ENCODE peak calls at places on chromosomes 13 and 19, in six cellular contexts. H, Y, W, U, B and F are unnamed samples.

GRCh38 chr13:20221772-20222171 is 10.3 kb downstream of the GJB6 start:
- DNase-seq in H (no peak), Y (no peak), W (no peak), U (no peak), B (no peak), F (no peak)

GRCh38 chr19:8116437-8117293 is 32.7 kb downstream of the FBN3 start:
- DNase-seq in H (peak), Y (no peak), W (no peak), U (no peak), B (no peak), F (no peak)

GRCh38 chr13:44541601-44542000 is 34.5 kb downstream of the TSC22D1 start:
- DNase-seq in H (no peak), Y (no peak), W (no peak), U (no peak), B (no peak), F (no peak)

GRCh38 chr19:4456566-4456842 is 1.1 kb downstream of the UBXN6 start:
- DNase-seq in H (peak), Y (no peak), W (no peak), U (no peak), B (no peak), F (peak)

GRCh38 chr13:71056581-71056980 is 810.4 kb downstream of the DACH1 start:
- DNase-seq in H (no peak), Y (no peak), W (no peak), U (no peak), B (no peak), F (no peak)

GRCh38 chr13:50740052-50740741 is 103.3 kb downstream of the DLEU7 start:
- DNase-seq in H (no peak), Y (no peak), W (no peak), U (no peak), B (no peak), F (no peak)

GRCh38 chr19:16148443-16149045 is 5.1 kb downstream of the HSH2D start:
- DNase-seq in H (no peak), Y (no peak), W (no peak), U (no peak), B (no peak), F (no peak)

GRCh38 chr13:20332361-20333096 is 100.4 kb upstream of the GJB6 start:
- DNase-seq in H (no peak), Y (no peak), W (no peak), U (no peak), B (no peak), F (no peak)

GRCh38 chr13:28338742-28339141 is 156.2 kb downstream of the FLT1 start:
- DNase-seq in H (no peak), Y (no peak), W (no peak), U (no peak), B (no peak), F (no peak)

GRCh38 chr19:9308091-9308490 is 1.5 kb downstream of the ZNF699 start:
- DNase-seq in H (no peak), Y (no peak), W (no peak), U (no peak), B (no peak), F (no peak)

GRCh38 chr19:34218818-34219164 is 35.6 kb upstream of the GARRE1 start:
- DNase-seq in H (no peak), Y (no peak), W (no peak), U (no peak), B (no peak), F (peak)

GRCh38 chr19:37007587-37008220 is 70.5 kb upstream of the ZNF420 start:
- DNase-seq in H (peak), Y (no peak), W (no peak), U (peak), B (no peak), F (no peak)

GRCh38 chr19:1132625-1133383 is 29.0 kb downstream of the GPX4 start:
- DNase-seq in H (no peak), Y (no peak), W (no peak), U (no peak), B (no peak), F (no peak)

GRCh38 chr13:28750187-28751045 is 31.6 kb upstream of the SLC46A3 start:
- DNase-seq in H (no peak), Y (no peak), W (no peak), U (no peak), B (no peak), F (peak)

GRCh38 chr13:57137631-57138030 is 3.1 kb upstream of the PRR20A start:
- DNase-seq in H (no peak), Y (no peak), W (no peak), U (no peak), B (peak), F (no peak)

GRCh38 chr19:17751103-17751911 is at the start of gene FCHO1:
- DNase-seq in H (peak), Y (peak), W (no peak), U (no peak), B (peak), F (no peak)

GRCh38 chr19:48249502-48250014 is 6.2 kb downstream of the CARD8 start:
- DNase-seq in H (no peak), Y (peak), W (no peak), U (no peak), B (no peak), F (peak)

GRCh38 chr19:47506459-47506858 is 8.4 kb downstream of the NAPA start:
- DNase-seq in H (no peak), Y (no peak), W (no peak), U (no peak), B (no peak), F (no peak)

GRCh38 chr13:51916419-51916818 is 54.6 kb downstream of the CCDC70 start:
- DNase-seq in H (no peak), Y (no peak), W (no peak), U (no peak), B (no peak), F (no peak)

GRCh38 chr19:48752511-48753365 is at the start of gene FUT1:
- DNase-seq in H (peak), Y (no peak), W (peak), U (peak), B (no peak), F (no peak)

GRCh38 chr13:26474286-26474685 is 83.2 kb upstream of the WASF3 start:
- DNase-seq in H (no peak), Y (no peak), W (no peak), U (no peak), B (no peak), F (no peak)

GRCh38 chr13:41563501-41564001 is 106.2 kb downstream of the RGCC start:
- DNase-seq in H (no peak), Y (no peak), W (no peak), U (no peak), B (peak), F (peak)

GRCh38 chr13:107545946-107546502 is 669.3 kb downstream of the LIG4 start:
- DNase-seq in H (no peak), Y (no peak), W (no peak), U (no peak), B (no peak), F (no peak)

GRCh38 chr19:18385675-18386542 is at the start of gene GDF15:
- DNase-seq in H (peak), Y (no peak), W (peak), U (no peak), B (peak), F (peak)

GRCh38 chr19:10929402-10929794 is 787 bp downstream of the TIMM29 start:
- DNase-seq in H (peak), Y (no peak), W (no peak), U (no peak), B (no peak), F (no peak)

DNA sequence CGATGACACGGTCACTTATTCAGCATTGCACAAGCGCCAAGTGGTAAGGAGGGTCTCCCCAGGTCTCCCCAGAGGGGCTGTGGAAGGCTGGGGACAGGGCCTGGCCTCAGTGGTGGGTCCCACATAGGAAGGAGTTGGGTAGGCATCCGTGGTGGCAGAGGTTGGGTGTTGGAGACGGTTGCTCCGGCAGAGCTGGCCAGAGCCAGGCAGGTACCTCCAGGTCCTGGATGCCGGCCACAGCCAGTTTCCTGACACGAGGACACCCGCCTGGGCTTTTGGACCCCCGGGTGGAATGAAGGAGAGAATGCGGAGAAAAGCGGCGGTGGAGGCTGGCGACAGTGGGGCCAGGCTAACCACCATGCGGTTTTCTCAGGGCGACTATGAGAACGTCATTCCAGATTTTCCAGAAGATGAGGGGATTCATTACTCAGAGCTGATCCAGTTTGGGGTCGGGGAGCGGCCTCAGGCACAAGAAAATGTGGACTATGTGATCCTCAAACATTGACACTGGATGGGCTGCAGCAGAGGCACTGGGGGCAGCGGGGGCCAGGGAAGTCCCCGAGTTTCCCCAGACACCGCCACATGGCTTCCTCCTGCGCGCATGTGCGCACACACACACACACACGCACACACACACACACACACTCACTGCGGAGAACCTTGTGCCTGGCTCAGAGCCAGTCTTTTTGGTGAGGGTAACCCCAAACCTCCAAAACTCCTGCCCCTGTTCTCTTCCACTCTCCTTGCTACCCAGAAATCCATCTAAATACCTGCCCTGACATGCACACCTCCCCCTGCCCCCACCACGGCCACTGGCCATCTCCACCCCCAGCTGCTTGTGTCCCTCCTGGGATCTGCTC is 1.3 kb upstream of the FFAR1 start:
- DNase-seq in H (no peak), Y (peak), W (no peak), U (no peak), B (peak), F (no peak)
- TF ChIP-seq POLR2A in H (no peak), Y (no peak), W (no peak), U (no peak), B (no peak), F (no peak)

GRCh38 chr13:21458816-21459701 is at the start of gene ZDHHC20:
- DNase-seq in H (peak), Y (no peak), W (no peak), U (peak), B (peak), F (peak)
- H3K9ac ChIP-seq in H (peak), Y (peak), W (peak), U (peak), B (peak), F (peak)

DNA sequence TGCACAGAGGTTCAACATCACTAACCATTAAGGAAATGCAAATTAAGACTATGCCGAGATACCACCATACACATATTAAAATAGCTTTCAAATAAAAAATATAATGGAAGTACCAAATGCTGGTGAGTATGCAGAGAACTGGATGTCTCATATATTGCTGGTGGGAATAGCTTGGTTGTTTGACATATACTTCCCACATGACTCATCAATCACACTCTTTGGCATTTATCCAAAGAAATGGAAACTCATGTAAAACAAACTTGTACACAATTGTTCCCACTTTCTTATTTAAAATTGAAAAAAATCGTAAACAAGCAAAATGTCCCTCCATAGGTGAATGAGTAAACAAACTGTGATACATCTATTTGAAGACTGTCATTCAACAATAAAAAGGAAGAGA is 982.6 kb upstream of the ATXN8OS start:
- DNase-seq in H (no peak), Y (no peak), W (no peak), U (no peak), B (no peak), F (no peak)
- TF ChIP-seq EZH2 in H (no peak), Y (no peak), W (no peak), U (no peak), B (no peak), F (no peak)

GRCh38 chr19:40415799-40416198 is 2.6 kb upstream of the PRX start:
- DNase-seq in H (no peak), Y (no peak), W (no peak), U (no peak), B (no peak), F (no peak)

GRCh38 chr19:40416918-40417713 is 3.9 kb upstream of the PRX start:
- DNase-seq in H (peak), Y (no peak), W (no peak), U (no peak), B (peak), F (no peak)

GRCh38 chr19:40419066-40419612 is 6.0 kb upstream of the PRX start:
- DNase-seq in H (no peak), Y (no peak), W (no peak), U (no peak), B (no peak), F (no peak)

GRCh38 chr19:40418040-40418439 is 4.9 kb upstream of the PRX start:
- DNase-seq in H (no peak), Y (no peak), W (no peak), U (no peak), B (no peak), F (no peak)

GRCh38 chr19:40417714-40417996 is 4.5 kb upstream of the PRX start:
- DNase-seq in H (no peak), Y (no peak), W (no peak), U (no peak), B (no peak), F (no peak)
- TF ChIP-seq POLR2A in H (no peak), Y (no peak), W (no peak), U (no peak), B (no peak), F (no peak)

GRCh38 chr19:5993516-5994406 is 15.8 kb upstream of the RANBP3 start:
- DNase-seq in H (no peak), Y (no peak), W (no peak), U (no peak), B (no peak), F (peak)

GRCh38 chr19:5990289-5990797 is 12.4 kb upstream of the RANBP3 start:
- DNase-seq in H (peak), Y (no peak), W (no peak), U (no peak), B (no peak), F (no peak)

GRCh38 chr19:5992756-5993155 is 14.8 kb upstream of the RANBP3 start:
- DNase-seq in H (no peak), Y (no peak), W (no peak), U (no peak), B (no peak), F (no peak)

GRCh38 chr19:5989388-5990074 is 11.6 kb upstream of the RANBP3 start:
- DNase-seq in H (no peak), Y (no peak), W (no peak), U (no peak), B (no peak), F (no peak)

GRCh38 chr19:5991244-5991838 is 13.4 kb upstream of the RANBP3 start:
- DNase-seq in H (no peak), Y (no peak), W (no peak), U (no peak), B (no peak), F (no peak)
- H3K9ac ChIP-seq in H (no peak), Y (no peak), W (no peak), U (no peak), B (no peak), F (no peak)

DNA sequence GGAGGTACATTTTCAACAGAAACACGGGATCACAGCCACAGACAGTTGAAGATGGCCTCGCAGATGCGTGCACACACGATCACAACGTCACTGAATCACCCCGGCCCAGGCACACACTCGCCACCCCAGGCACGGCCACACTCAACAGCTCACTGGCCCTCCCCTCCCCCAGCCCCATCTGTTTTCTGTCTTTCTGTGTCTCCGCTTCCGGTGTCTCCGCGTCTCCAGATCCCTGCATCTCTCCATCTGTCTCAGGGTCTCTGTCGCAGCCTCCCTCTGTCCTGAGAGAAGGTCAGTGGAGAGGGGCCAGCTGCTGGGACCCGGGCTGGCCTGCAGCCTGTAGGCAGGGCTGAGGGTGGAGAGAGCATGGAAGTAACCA is 3.8 kb upstream of the ATP1A3 start:
- DNase-seq in H (no peak), Y (no peak), W (no peak), U (no peak), B (no peak), F (no peak)
- TF ChIP-seq EZH2 in H (no peak), Y (no peak), W (no peak), U (no peak), B (no peak), F (no peak)

GRCh38 chr19:14091885-14092462 is 1.4 kb upstream of the SAMD1 start:
- DNase-seq in H (peak), Y (no peak), W (no peak), U (no peak), B (no peak), F (no peak)

GRCh38 chr19:14090509-14091085 is at the start of gene SAMD1:
- DNase-seq in H (peak), Y (no peak), W (peak), U (no peak), B (peak), F (peak)

GRCh38 chr19:14094854-14095253 is 4.3 kb upstream of the SAMD1 start:
- DNase-seq in H (peak), Y (no peak), W (no peak), U (no peak), B (no peak), F (no peak)

GRCh38 chr19:14091086-14091884 is 734 bp upstream of the SAMD1 start:
- DNase-seq in H (peak), Y (no peak), W (no peak), U (no peak), B (peak), F (peak)

DNA sequence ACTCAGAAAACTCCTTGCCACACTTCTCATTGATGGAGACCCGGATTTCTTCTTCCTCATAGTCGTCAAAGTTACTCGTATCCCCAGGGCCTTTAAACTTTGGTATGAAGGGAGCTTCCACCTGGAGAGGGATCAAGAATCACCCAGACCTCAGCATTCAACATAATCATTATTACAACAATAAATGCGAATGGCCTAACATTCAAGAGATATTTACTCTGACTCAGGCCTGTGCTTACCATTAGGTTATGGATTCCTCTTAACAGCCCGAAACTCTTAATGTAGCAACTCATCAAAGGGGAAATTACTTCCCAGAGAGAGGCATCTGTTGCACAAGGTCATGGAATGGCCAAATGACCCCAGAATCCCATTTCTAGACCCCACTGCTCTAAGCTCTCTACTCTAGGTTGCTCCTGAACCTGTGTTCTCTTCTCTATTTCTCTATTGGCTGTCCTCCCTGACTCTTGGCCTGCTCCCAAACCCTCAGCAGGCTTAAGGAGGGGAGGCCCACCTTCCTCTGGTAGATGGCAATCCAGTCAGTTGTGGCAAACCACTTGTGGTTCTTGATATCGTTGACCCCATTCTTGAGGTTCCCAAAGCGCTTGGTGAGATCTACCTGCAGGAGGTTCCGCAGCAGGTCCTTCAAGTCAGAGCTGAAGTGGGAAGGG is 2.7 kb upstream of the SAMD1 start:
- DNase-seq in H (no peak), Y (no peak), W (no peak), U (no peak), B (no peak), F (no peak)
- TF ChIP-seq POLR2A in H (no peak), Y (no peak), W (no peak), U (no peak), B (no peak), F (no peak)

DNA sequence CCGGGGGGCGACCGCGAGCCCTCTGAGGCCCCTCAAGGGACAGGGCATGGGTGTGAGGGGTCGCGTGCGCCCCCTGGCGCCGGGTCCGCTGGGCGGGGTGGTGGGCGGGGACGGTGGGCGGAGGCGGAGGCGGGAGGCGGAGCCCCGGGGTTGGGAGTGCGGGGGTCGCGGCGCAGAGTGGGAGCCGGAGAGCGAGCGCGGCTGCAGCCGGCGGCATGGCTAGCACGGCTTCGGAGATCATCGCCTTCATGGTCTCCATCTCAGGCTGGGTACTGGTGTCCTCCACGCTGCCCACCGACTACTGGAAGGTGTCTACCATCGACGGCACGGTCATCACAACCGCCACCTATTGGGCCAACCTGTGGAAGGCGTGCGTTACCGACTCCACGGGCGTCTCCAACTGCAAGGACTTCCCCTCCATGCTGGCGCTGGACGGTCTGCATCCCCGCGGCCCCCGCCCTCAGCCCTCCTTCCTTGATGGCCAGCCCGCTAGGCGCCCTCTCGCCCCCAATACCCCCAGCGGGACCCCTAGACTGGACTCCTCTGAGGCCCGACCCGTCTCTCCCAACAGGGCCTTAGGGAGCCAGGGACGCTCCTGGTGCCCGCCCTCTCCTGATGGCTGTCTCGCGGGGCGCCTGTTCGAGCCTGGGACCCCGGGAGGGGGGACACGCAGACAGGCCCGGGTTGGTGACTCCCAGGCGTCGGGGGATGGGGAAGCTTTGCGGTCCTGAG is at the start of gene CLDN10:
- DNase-seq in H (peak), Y (no peak), W (no peak), U (peak), B (no peak), F (no peak)
- H3K9ac ChIP-seq in H (no peak), Y (no peak), W (no peak), U (peak), B (no peak), F (no peak)